ENCODE peak calls at places on chromosomes 12 and 14, in eight cellular contexts. T is left ventricle myocardium inferior, P is right lobe of liver, M is gastrocnemius medialis, R is Peyer's patch, H is transverse colon, L is mammary epithelial cell, A is fibroblast of lung. Q is an unnamed sample.
A peak's percentile ranks its signal among the peaks of the same experiment; 100 is the strongest.

GRCh38 chr12:13205809-13206559 is 9.5 kb downstream of the EMP1 start:
- DNase-seq in R (no peak), T (no peak), L (peak; percentile 96), M (no peak), A (peak; percentile 96), P (no peak), H (no peak), Q (no peak)

GRCh38 chr14:85317491-85318021 is 212.4 kb upstream of the FLRT2 start:
- DNase-seq in M (no peak), L (peak; percentile 51), H (no peak), P (no peak), A (no peak), T (no peak), R (no peak), Q (no peak)

GRCh38 chr12:71415336-71416231 is 24.0 kb upstream of the LGR5 start:
- DNase-seq in T (no peak), A (peak; percentile 63), H (peak; percentile 11), P (no peak), L (peak; percentile 34), R (no peak), M (peak; percentile 23), Q (no peak)

GRCh38 chr12:11621797-11622423 is 27.6 kb upstream of the ETV6 start:
- DNase-seq in A (no peak), R (no peak), L (no peak), M (peak; percentile 17), T (no peak), P (no peak), H (peak; percentile 22), Q (no peak)

GRCh38 chr14:66281036-66281776 is 205.0 kb upstream of the CCDC196 start:
- DNase-seq in L (no peak), R (no peak), A (no peak), H (no peak), T (peak; percentile 25), M (peak; percentile 20), P (no peak), Q (no peak)

GRCh38 chr12:21607701-21608100 is 3.1 kb upstream of the GYS2 start:
- DNase-seq in R (no peak), A (peak; percentile 66), H (no peak), P (no peak), L (no peak), M (no peak), T (no peak), Q (no peak)

GRCh38 chr14:79514700-79515099 is 696.6 kb downstream of the DIO2 start:
- DNase-seq in P (no peak), L (no peak), R (no peak), M (no peak), A (peak; percentile 5), H (no peak), T (no peak), Q (no peak)

GRCh38 chr12:130804216-130804615 is 34.8 kb downstream of the STX2 start:
- DNase-seq in P (no peak), T (no peak), M (no peak), H (no peak), A (peak; percentile 10), R (no peak), L (no peak), Q (peak; percentile 41)

GRCh38 chr12:15532364-15532977 is 210.2 kb downstream of the PTPRO start:
- DNase-seq in M (no peak), H (peak; percentile 53), R (no peak), A (peak; percentile 79), P (no peak), L (peak; percentile 70), T (no peak), Q (no peak)

GRCh38 chr14:61558271-61558670 is 137.0 kb upstream of the HIF1A start:
- DNase-seq in H (no peak), P (no peak), A (no peak), L (no peak), R (no peak), T (no peak), M (no peak), Q (no peak)

GRCh38 chr12:12725086-12725955 is 8.2 kb downstream of the CDKN1B start:
- DNase-seq in M (peak; percentile 95), R (peak; percentile 94), H (peak; percentile 95), L (peak; percentile 97), A (peak; percentile 100), T (peak; percentile 94), P (peak; percentile 96), Q (peak; percentile 96)

GRCh38 chr12:98671459-98671858 is 26.4 kb downstream of the APAF1 start:
- DNase-seq in M (no peak), A (no peak), P (no peak), L (no peak), H (no peak), R (no peak), T (no peak), Q (no peak)

GRCh38 chr14:75252254-75252837 is 26.3 kb upstream of the FOS start:
- DNase-seq in P (no peak), M (no peak), T (no peak), L (peak; percentile 63), R (peak; percentile 74), A (no peak), H (peak; percentile 81), Q (no peak)

GRCh38 chr14:46488374-46488773 is 163.2 kb downstream of the RPL10L start:
- DNase-seq in T (no peak), A (no peak), L (no peak), H (no peak), M (no peak), R (no peak), P (no peak), Q (no peak)

DNA sequence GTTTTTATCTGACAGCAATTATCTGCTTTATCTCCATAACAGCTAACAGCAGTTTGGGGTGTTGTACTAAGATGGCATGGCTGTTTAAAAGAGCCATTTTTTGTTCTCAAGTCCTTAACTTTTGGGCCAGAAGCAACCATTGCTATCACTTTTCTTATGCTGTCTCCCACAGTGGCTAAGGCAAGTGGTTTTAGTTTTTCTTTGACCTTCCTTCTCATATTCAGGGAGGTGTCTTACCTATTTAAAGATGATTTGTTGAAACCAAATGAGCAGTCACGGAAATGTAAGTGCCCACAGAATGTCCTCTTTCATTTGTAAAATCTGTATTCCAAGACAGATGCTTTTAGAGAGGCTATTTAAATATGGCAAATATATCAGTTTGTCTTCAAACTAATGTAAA is 96.8 kb upstream of the USP15 start:
- DNase-seq in H (no peak), T (no peak), R (no peak), A (no peak), P (no peak), M (no peak), L (no peak), Q (no peak)
- TF ChIP-seq CTCF in H (no peak), T (no peak), R (no peak), A (no peak), P (no peak), M (no peak), L (no peak), Q (no peak)

DNA sequence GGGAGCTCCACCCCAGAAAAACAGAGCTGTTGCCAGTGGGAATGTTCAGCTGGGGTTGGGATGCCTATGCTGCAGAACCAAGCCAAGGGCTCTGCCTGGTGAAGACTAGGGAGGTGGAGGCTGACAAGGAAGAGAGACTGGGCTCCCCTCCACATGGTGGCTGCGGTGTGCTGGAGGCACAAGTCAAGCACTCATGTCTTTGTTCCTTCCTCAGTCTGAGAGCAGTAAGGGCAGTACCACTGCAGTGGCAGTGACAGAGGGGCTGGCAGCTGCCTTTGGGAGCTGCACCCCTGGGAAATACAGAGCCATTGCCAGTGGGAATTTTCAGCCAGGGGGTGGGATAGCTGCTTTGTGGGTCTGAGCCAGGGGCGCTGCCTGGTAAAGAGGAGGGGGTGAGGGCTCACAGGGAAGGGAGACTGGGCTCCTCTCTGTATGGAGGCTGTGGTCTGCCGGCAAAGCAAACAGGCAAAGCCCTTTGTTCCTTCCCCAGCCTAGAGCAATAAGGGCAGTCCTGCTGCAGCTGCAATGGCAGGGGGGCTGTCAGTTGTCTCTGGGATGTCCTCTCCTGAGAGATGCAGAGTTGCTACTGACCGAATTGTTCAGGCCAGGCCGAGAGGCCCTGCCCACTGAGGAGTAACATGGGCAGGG is 255.9 kb downstream of the RAD51B start:
- DNase-seq in M (no peak), L (no peak), A (no peak), T (no peak), P (no peak), H (no peak), R (no peak), Q (no peak)
- H3K27ac ChIP-seq in M (no peak overlapping the region), L (no peak overlapping the region), A (no peak overlapping the region), T (no peak overlapping the region), P (no peak overlapping the region), H (no peak overlapping the region), R (no peak overlapping the region), Q (no peak overlapping the region)

GRCh38 chr12:96020314-96021003 is 14.9 kb downstream of the LTA4H start:
- DNase-seq in L (no peak), R (no peak), A (no peak), P (no peak), M (no peak), H (no peak), T (no peak), Q (no peak)

GRCh38 chr12:96026331-96026730 is 9.1 kb downstream of the LTA4H start:
- DNase-seq in A (peak; percentile 43), M (no peak), L (no peak), P (no peak), H (no peak), T (no peak), R (no peak), Q (no peak)

GRCh38 chr12:96028538-96028937 is 6.8 kb downstream of the LTA4H start:
- DNase-seq in M (no peak), H (no peak), T (no peak), R (no peak), L (no peak), P (no peak), A (no peak), Q (no peak)

DNA sequence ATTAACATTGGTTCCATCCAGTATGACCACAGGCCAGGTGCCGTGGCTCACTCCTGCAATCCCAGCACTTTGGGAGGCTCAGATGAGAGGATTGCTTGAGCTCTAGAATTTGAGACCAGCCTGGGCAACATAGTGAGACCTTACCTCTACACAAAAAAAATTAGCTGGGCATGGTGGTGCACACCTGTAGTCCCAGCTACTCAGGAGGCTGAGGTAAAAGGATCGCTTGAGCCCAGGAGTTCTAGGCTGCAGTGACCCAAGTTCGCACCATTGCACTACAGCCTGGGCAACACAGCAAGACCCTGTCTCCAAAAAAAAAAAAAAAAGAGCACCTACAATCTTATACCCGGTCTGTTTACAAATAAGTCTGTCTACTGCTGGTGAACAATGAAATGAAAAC is 9.9 kb downstream of the LTA4H start:
- DNase-seq in P (no peak), R (no peak), L (no peak), A (no peak), T (no peak), M (no peak), H (no peak), Q (no peak)
- H3K36me3 ChIP-seq in P (peaks cover 42% of the 10 kb centered on the region), R (peaks cover 3% of the 10 kb centered on the region), L (peaks cover 19% of the 10 kb centered on the region), A (peaks cover 1% of the 10 kb centered on the region), T (peaks cover 77% of the 10 kb centered on the region), M (no peaks in the 10 kb centered on the region), H (peaks cover 3% of the 10 kb centered on the region), Q (no peaks in the 10 kb centered on the region)

DNA sequence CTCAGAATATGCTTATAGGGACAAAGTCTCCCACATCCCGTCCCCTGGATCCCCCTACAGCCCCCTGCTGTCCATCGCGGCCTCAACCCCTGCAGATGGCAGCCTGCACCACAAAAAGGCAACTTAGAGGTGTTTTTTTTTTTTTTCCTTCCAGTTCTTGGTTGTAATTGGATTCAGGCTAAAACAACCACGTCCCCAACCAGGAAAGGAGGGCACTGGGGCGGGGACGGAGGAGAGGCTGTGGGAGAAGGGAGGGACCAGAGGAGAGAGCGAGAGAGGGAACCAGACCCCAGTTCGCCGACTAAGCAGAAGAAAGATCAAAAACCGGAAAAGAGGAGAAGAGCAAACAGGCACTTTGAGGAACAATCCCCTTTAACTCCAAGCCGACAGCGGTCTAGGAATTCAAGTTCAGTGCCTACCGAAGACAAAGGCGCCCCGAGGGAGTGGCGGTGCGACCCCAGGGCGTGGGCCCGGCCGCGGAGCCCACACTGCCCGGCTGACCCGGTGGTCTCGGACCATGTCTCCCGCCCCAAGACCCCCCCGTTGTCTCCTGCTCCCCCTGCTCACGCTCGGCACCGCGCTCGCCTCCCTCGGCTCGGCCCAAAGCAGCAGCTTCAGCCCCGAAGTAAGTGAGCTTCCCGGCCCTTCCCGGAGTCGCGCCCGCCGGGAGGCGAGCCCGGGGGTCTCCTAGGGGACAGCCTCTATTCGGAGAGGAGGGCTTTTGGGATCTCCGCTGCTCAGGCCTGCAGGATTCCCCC is at the start of gene MMP14:
- DNase-seq in T (peak; percentile 73), M (peak; percentile 74), H (peak; percentile 79), A (peak; percentile 94), R (peak; percentile 70), P (peak; percentile 61), L (peak; percentile 86), Q (peak; percentile 77)
- TF ChIP-seq CTCF in T (peak; percentile 48), M (no peak), H (peak; percentile 25), A (peak; percentile 60), R (no peak), P (no peak), L (no peak), Q (no peak)